ENCODE peak calls at places on chromosomes 6 and 20, in seven cellular contexts. B, G, L, Q, U, C and Z are unnamed samples. For H3K9me3, the result is how much of the 10 kb centered on the place peaks cover.

GRCh38 chr20:52103911-52104545 is 87.6 kb downstream of the ZFP64 start:
- DNase-seq in L (no peak), C (no peak), B (no peak), Q (no peak), U (peak), G (no peak), Z (no peak)

GRCh38 chr6:8017276-8017701 is 46.9 kb downstream of the BLOC1S5 start:
- DNase-seq in C (no peak), G (no peak), U (no peak), Q (no peak), B (no peak), L (no peak), Z (no peak)

GRCh38 chr20:1298888-1299511 is 29.9 kb downstream of the SDCBP2 start:
- DNase-seq in L (no peak), C (no peak), B (no peak), U (no peak), G (no peak), Q (no peak), Z (no peak)

GRCh38 chr6:129893513-129894098 is 32.5 kb upstream of the TMEM244 start:
- DNase-seq in U (peak), Q (no peak), L (peak), C (no peak), B (no peak), G (no peak), Z (no peak)

GRCh38 chr20:34921436-34921835 is 34.2 kb downstream of the GSS start:
- DNase-seq in L (no peak), G (no peak), C (no peak), U (no peak), Q (no peak), B (no peak), Z (no peak)

GRCh38 chr20:23246682-23247664 is 103.6 kb upstream of the NXT1 start:
- DNase-seq in U (peak), B (no peak), Q (no peak), G (peak), C (no peak), L (no peak), Z (no peak)

GRCh38 chr6:36969988-36970891 is 15.7 kb downstream of the PI16 start:
- DNase-seq in B (no peak), U (no peak), G (no peak), L (no peak), C (no peak), Q (no peak), Z (no peak)

GRCh38 chr6:36510365-36510764 is 36.9 kb downstream of the STK38 start:
- DNase-seq in G (no peak), B (no peak), L (no peak), Q (no peak), C (no peak), U (no peak), Z (no peak)

GRCh38 chr20:46631212-46631869 is 19.9 kb downstream of the SLC13A3 start:
- DNase-seq in Q (no peak), B (no peak), C (peak), G (no peak), U (peak), L (no peak), Z (no peak)

GRCh38 chr20:48682529-48683385 is 145.0 kb downstream of the PREX1 start:
- DNase-seq in L (no peak), Q (no peak), G (peak), B (peak), C (peak), U (peak), Z (no peak)

GRCh38 chr6:132731086-132731485 is 17.2 kb upstream of the VNN1 start:
- DNase-seq in C (no peak), U (peak), L (no peak), G (no peak), Q (no peak), B (no peak), Z (no peak)

GRCh38 chr6:39389372-39389767 is 66.9 kb upstream of the KCNK16 start:
- DNase-seq in B (no peak), G (no peak), U (peak), Q (no peak), C (no peak), L (no peak), Z (no peak)

GRCh38 chr20:3687655-3688054 is 5.8 kb upstream of the ADAM33 start:
- DNase-seq in L (no peak), G (no peak), U (peak), B (peak), Q (no peak), C (no peak), Z (no peak)

GRCh38 chr20:21315138-21315537 is 12.0 kb downstream of the XRN2 start:
- DNase-seq in B (no peak), L (no peak), C (no peak), G (no peak), U (peak), Q (no peak), Z (no peak)

GRCh38 chr6:72414648-72415047 is 207.2 kb upstream of the KCNQ5 start:
- DNase-seq in C (no peak), Q (no peak), B (no peak), G (no peak), L (no peak), U (no peak), Z (no peak)

GRCh38 chr20:18032977-18033892 is 24.5 kb downstream of the OVOL2 start:
- DNase-seq in U (no peak), Q (no peak), L (no peak), G (no peak), C (no peak), B (no peak), Z (no peak)

GRCh38 chr6:9002833-9003232 is 567.5 kb upstream of the SLC35B3 start:
- DNase-seq in Q (no peak), L (no peak), C (no peak), U (no peak), G (no peak), B (no peak), Z (no peak)

GRCh38 chr20:49104365-49104648 is 58.2 kb downstream of the CSE1L start:
- DNase-seq in B (no peak), G (no peak), Q (no peak), C (no peak), L (no peak), U (no peak), Z (no peak)

GRCh38 chr6:11085758-11086435 is 7.7 kb upstream of the SMIM13 start:
- DNase-seq in C (no peak), U (peak), Q (no peak), L (no peak), B (no peak), G (no peak), Z (no peak)

GRCh38 chr6:133814797-133815196 is 74.1 kb upstream of the TCF21 start:
- DNase-seq in B (peak), U (peak), G (no peak), C (no peak), L (no peak), Q (no peak), Z (no peak)

GRCh38 chr6:130018830-130019795 is 732 bp downstream of the L3MBTL3 start:
- DNase-seq in C (peak), L (peak), B (peak), G (peak), Q (peak), U (peak), Z (peak)

GRCh38 chr6:107115695-107116327 is 496 bp upstream of the BEND3 start:
- DNase-seq in C (peak), B (no peak), G (no peak), U (no peak), L (peak), Q (no peak), Z (no peak)

GRCh38 chr20:11186301-11187008 is 512.7 kb upstream of the JAG1 start:
- DNase-seq in B (no peak), L (no peak), U (no peak), C (no peak), Q (no peak), G (no peak), Z (no peak)

GRCh38 chr6:31057426-31058003 is 47.2 kb downstream of the MUC22 start:
- DNase-seq in G (no peak), Q (no peak), B (no peak), U (peak), L (no peak), C (no peak), Z (no peak)

GRCh38 chr6:13407709-13408695 is 79.4 kb downstream of the GFOD1 start:
- DNase-seq in B (no peak), Q (no peak), U (peak), L (no peak), C (no peak), G (no peak), Z (no peak)

GRCh38 chr6:132832891-132833290 is 18.5 kb downstream of the RPS12 start:
- DNase-seq in Q (no peak), B (no peak), G (no peak), C (no peak), L (no peak), U (no peak), Z (no peak)

GRCh38 chr6:41836022-41836659 is 48.6 kb downstream of the TOMM6 start:
- DNase-seq in Q (no peak), L (no peak), B (no peak), C (no peak), U (peak), G (no peak), Z (no peak)

GRCh38 chr6:130625825-130626500 is 201.2 kb upstream of the SMLR1 start:
- DNase-seq in U (peak), L (no peak), C (no peak), B (no peak), Q (no peak), G (no peak), Z (no peak)

GRCh38 chr6:167566711-167567141 is 241.8 kb downstream of the TTLL2 start:
- DNase-seq in B (no peak), G (no peak), Q (no peak), L (no peak), U (no peak), C (peak), Z (no peak)
- H3K9me3 ChIP-seq in B (under half), G (under half), Q (under half), L (under half), U (under half), C (under half), Z (under half)

DNA sequence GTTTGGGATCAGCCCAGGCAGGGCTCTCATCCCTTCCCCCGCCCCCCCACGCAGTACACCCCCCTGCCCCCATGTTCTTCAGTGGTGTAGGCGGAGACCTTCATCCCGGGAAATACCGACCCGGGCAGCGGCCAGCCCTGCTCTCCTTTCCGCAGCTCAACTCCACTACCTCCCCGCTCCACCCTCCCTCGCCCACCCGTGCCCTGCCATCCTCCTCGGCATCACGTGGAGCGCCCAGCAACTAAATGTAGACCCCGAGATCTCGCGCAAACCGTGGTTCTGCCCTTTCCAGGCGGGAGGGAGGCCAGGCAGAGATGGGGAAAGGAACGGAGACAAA is 1932.2 kb upstream of the DEFB115 start:
- DNase-seq in C (peak), U (no peak), L (no peak), Q (no peak), B (no peak), G (no peak), Z (no peak)
- H3K9me3 ChIP-seq in C (under half), U (under half), L (under half), Q (under half), B (under half), G (under half), Z (under half)

GRCh38 chr6:22637781-22638180 is 68.4 kb downstream of the HDGFL1 start:
- DNase-seq in G (no peak), U (no peak), L (no peak), Q (no peak), C (no peak), B (no peak), Z (no peak)
- H3K9me3 ChIP-seq in G (under half), U (under half), L (under half), Q (under half), C (under half), B (under half), Z (under half)

GRCh38 chr6:68597642-68598041 is 37.4 kb upstream of the ADGRB3 start:
- DNase-seq in L (no peak), U (no peak), G (no peak), Q (no peak), C (no peak), B (no peak), Z (no peak)

DNA sequence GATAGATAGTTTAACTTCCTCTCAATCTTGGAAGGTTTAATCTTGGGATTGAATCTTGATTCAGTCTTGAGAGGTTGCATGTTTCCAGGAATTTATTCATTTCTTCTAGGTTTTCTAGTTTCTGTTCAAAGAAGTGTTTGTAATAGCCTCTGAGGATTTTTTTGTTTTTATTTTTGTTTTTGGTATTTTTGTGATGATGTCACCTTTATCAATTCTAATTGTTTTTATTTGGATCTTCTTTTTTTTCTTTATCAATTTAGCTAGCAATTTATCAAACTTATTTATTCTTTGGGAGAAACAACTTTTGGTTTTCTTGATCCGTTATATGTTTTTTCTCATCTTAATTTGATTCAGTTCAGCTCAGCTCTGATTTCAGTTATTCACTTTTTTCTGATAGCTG is 41.5 kb upstream of the ADGRB3 start:
- DNase-seq in G (no peak), C (no peak), B (no peak), U (no peak), L (no peak), Q (no peak), Z (no peak)
- H3K9me3 ChIP-seq in G (under half), C (under half), B (under half), U (under half), L (under half), Q (under half), Z (under half)

GRCh38 chr6:147345902-147346301 is 141.7 kb downstream of the STXBP5 start:
- DNase-seq in Q (no peak), L (no peak), U (no peak), C (no peak), B (no peak), G (no peak), Z (no peak)
- H3K9me3 ChIP-seq in Q (under half), L (under half), U (under half), C (under half), B (under half), G (under half), Z (under half)

GRCh38 chr6:149497365-149497764 is 12.6 kb upstream of the ZC3H12D start:
- DNase-seq in C (no peak), Q (no peak), B (no peak), U (no peak), L (no peak), G (no peak), Z (no peak)
- H3K9me3 ChIP-seq in C (under half), Q (under half), B (under half), U (under half), L (under half), G (under half), Z (under half)

GRCh38 chr6:156991971-156992370 is 214.8 kb downstream of the ARID1B start:
- DNase-seq in L (no peak), C (no peak), B (no peak), G (no peak), U (peak), Q (no peak), Z (no peak)

GRCh38 chr6:156985309-156985708 is 208.1 kb downstream of the ARID1B start:
- DNase-seq in U (no peak), L (no peak), Q (no peak), B (no peak), G (no peak), C (no peak), Z (no peak)

GRCh38 chr6:156988276-156989158 is 211.3 kb downstream of the ARID1B start:
- DNase-seq in B (no peak), Q (no peak), L (no peak), G (no peak), U (no peak), C (no peak), Z (no peak)

GRCh38 chr6:156992396-156992795 is 215.2 kb downstream of the ARID1B start:
- DNase-seq in C (no peak), U (peak), G (peak), L (no peak), Q (no peak), B (no peak), Z (no peak)

DNA sequence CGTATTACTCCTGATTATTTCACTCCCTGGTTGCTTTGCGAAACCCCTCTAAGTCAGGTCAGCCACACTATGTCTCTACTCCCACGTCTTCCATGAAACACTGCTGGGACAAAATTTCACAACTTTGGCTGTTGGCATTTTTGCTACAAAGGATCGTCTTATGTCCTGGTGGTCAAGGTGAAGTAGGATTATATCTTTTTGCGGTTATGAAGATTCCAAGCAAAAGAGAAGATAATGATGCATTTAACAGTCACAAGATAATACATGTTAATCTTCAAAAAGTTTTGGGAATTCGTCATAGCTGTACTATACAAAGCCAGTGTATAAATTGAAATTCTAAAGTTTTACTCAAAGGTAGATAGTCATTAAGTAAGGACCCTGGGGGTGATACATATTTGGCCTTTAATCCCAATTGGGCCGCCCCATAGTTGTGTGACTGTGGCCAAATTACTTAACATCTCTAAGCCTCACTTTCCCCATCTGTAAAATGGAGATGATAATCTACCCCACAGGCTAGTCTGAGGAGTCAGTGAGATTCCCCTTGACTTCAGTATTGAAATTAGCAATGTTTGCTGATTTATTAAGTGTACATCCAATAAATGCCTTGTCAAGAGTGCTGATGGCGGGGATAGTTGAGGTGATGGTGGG is 212.1 kb downstream of the ARID1B start:
- DNase-seq in L (no peak), B (no peak), Q (no peak), G (no peak), C (no peak), U (no peak), Z (no peak)
- H3K9me3 ChIP-seq in L (under half), B (under half), Q (under half), G (under half), C (under half), U (under half), Z (under half)

GRCh38 chr20:15835811-15836210 is 737.4 kb downstream of the KIF16B start:
- DNase-seq in U (no peak), G (no peak), Q (no peak), C (no peak), B (no peak), L (no peak), Z (no peak)

GRCh38 chr20:15827628-15828027 is 745.6 kb downstream of the KIF16B start:
- DNase-seq in B (no peak), C (no peak), Q (no peak), L (no peak), U (no peak), G (no peak), Z (no peak)

GRCh38 chr20:15834857-15835256 is 738.4 kb downstream of the KIF16B start:
- DNase-seq in C (no peak), Q (no peak), L (no peak), U (no peak), G (no peak), B (no peak), Z (no peak)

GRCh38 chr20:15832512-15832911 is 740.7 kb downstream of the KIF16B start:
- DNase-seq in C (no peak), G (no peak), B (no peak), Q (no peak), U (no peak), L (no peak), Z (no peak)

GRCh38 chr20:15831201-15831600 is 742.0 kb downstream of the KIF16B start:
- DNase-seq in B (no peak), C (no peak), G (no peak), Q (no peak), U (no peak), L (no peak), Z (no peak)
- H3K9me3 ChIP-seq in B (under half), C (under half), G (under half), Q (under half), U (under half), L (under half), Z (under half)

DNA sequence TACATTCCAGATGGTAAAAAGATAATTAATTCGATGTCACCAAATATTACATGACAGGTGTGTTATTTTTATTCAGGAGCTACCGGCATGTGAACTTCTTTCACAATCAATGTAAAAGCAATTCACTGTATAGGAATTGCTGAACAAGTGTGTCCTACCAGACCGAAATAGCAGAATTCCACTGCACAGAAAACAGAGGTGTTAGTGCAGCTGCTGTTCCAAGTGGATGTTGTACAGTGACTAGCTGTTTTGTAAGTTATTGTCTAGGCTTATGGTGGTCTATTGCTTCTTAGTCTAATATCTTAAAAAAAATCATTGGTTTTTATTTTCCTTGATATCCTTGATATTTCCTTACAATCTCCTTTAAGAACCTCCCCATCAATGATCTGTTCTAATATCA is 107.4 kb downstream of the COL19A1 start:
- DNase-seq in L (no peak), G (no peak), Q (no peak), B (no peak), C (no peak), U (no peak), Z (no peak)
- H3K9me3 ChIP-seq in L (under half), G (under half), Q (under half), B (under half), C (under half), U (under half), Z (under half)

DNA sequence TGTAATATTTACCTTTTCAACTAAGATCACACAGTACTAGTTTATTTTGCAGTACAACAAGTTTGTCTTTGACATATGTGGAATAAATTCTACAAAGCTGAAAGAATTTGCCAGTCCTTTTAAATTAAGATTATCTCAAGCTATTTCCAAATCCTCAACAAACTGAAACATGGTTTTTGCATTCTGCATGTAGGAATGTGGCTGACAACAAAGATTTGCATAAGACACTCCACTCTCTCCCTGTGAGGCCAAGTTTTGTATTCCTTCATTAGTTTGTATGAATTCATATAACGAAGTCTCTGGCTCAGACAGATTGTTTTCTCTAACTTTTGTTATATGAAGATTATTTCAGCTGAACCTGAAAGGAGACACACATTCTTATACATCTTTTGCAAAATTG is 124.1 kb upstream of the THEMIS start:
- DNase-seq in G (no peak), L (no peak), C (no peak), B (no peak), Q (no peak), U (no peak), Z (no peak)
- H3K9me3 ChIP-seq in G (under half), L (under half), C (under half), B (under half), Q (under half), U (under half), Z (under half)